ENCODE peak calls at places on chromosomes 6 and 20, in seven cellular contexts. E, V, G, H, K, O and W are unnamed samples.

GRCh38 chr6:166904101-166904746 is 52.1 kb downstream of the RNASET2 start:
- DNase-seq in E (no peak), V (no peak), G (no peak), H (no peak), K (peak; percentile 19), O (no peak), W (no peak)

GRCh38 chr6:169099411-169100202 is 154.0 kb downstream of the THBS2 start:
- DNase-seq in E (no peak), V (no peak), G (no peak), H (peak; percentile 29), K (peak; percentile 47), O (peak; percentile 25), W (no peak)

GRCh38 chr6:39347906-39348585 is 25.5 kb upstream of the KCNK16 start:
- DNase-seq in E (peak; percentile 61), V (peak; percentile 77), G (peak; percentile 79), H (peak; percentile 84), K (peak; percentile 72), O (peak; percentile 83), W (peak; percentile 79)

GRCh38 chr6:169841251-169841650 is 89.8 kb downstream of the ERMARD start:
- DNase-seq in E (no peak), V (no peak), G (no peak), H (no peak), K (no peak), O (no peak), W (no peak)

GRCh38 chr20:891121-892080 is 24.7 kb downstream of the ANGPT4 start:
- DNase-seq in E (peak; percentile 6), V (no peak), G (peak; percentile 86), H (peak; percentile 24), K (peak; percentile 23), O (no peak), W (no peak)

GRCh38 chr20:63082939-63083735 is 76.4 kb upstream of the BHLHE23 start:
- DNase-seq in E (no peak), V (no peak), G (peak; percentile 30), H (no peak), K (no peak), O (no peak), W (no peak)

GRCh38 chr20:45867811-45868176 is 10.4 kb downstream of the ZSWIM3 start:
- DNase-seq in E (no peak), V (no peak), G (no peak), H (no peak), K (peak; percentile 45), O (no peak), W (no peak)

GRCh38 chr6:29919506-29919905 is 22.8 kb upstream of the HLA-A start:
- DNase-seq in E (no peak), V (no peak), G (no peak), H (no peak), K (no peak), O (no peak), W (no peak)

GRCh38 chr6:127933137-127933536 is 32.3 kb upstream of the THEMIS start:
- DNase-seq in E (no peak), V (peak; percentile 42), G (no peak), H (no peak), K (no peak), O (no peak), W (no peak)

GRCh38 chr6:79421707-79422484 is 115.3 kb downstream of the LCA5 start:
- DNase-seq in E (no peak), V (no peak), G (no peak), H (peak; percentile 74), K (peak; percentile 96), O (peak; percentile 6), W (no peak)

GRCh38 chr20:49610701-49611538 is 43.0 kb upstream of the PTGIS start:
- DNase-seq in E (peak; percentile 30), V (peak; percentile 83), G (peak; percentile 87), H (peak; percentile 86), K (peak; percentile 60), O (peak; percentile 96), W (peak; percentile 94)

GRCh38 chr20:32482251-32483220 is 102.6 kb downstream of the NOL4L start:
- DNase-seq in E (peak; percentile 4), V (peak; percentile 41), G (peak; percentile 73), H (peak; percentile 78), K (peak; percentile 21), O (no peak), W (peak; percentile 76)

GRCh38 chr6:24931752-24932691 is 3.7 kb downstream of the RIPOR2 start:
- DNase-seq in E (no peak), V (peak; percentile 60), G (no peak), H (no peak), K (peak; percentile 56), O (no peak), W (no peak)

GRCh38 chr6:2296781-2297180 is 51.4 kb upstream of the GMDS start:
- DNase-seq in E (no peak), V (no peak), G (no peak), H (no peak), K (no peak), O (no peak), W (no peak)

GRCh38 chr20:24963672-24964517 is 14.8 kb downstream of the CST7 start:
- DNase-seq in E (no peak), V (no peak), G (no peak), H (no peak), K (no peak), O (no peak), W (no peak)

GRCh38 chr6:118843685-118844390 is 50.1 kb upstream of the ASF1A start:
- DNase-seq in E (no peak), V (peak; percentile 53), G (no peak), H (no peak), K (peak; percentile 20), O (no peak), W (no peak)

GRCh38 chr6:41626917-41627316 is 11.4 kb upstream of the MDFI start:
- DNase-seq in E (peak; percentile 29), V (no peak), G (no peak), H (no peak), K (peak; percentile 52), O (no peak), W (no peak)

GRCh38 chr20:59137532-59137931 is 26.1 kb upstream of the ZNF831 start:
- DNase-seq in E (no peak), V (no peak), G (peak; percentile 83), H (no peak), K (no peak), O (no peak), W (no peak)

GRCh38 chr20:43942661-43943285 is 28.1 kb downstream of the TOX2 start:
- DNase-seq in E (peak; percentile 32), V (peak; percentile 41), G (no peak), H (no peak), K (peak; percentile 82), O (peak; percentile 80), W (no peak)

GRCh38 chr20:37697314-37697713 is 3.5 kb downstream of the CTNNBL1 start:
- DNase-seq in E (no peak), V (no peak), G (no peak), H (no peak), K (no peak), O (no peak), W (no peak)

GRCh38 chr20:2390971-2391675 is 10.4 kb downstream of the TGM6 start:
- DNase-seq in E (no peak), V (no peak), G (no peak), H (no peak), K (no peak), O (no peak), W (no peak)

GRCh38 chr6:71452709-71453108 is 164.1 kb downstream of the OGFRL1 start:
- DNase-seq in E (no peak), V (no peak), G (no peak), H (no peak), K (no peak), O (no peak), W (no peak)

GRCh38 chr20:57566803-57567459 is 6.0 kb downstream of the PCK1 start:
- DNase-seq in E (no peak), V (no peak), G (no peak), H (no peak), K (no peak), O (no peak), W (no peak)

GRCh38 chr6:94953867-94954631 is 623.3 kb upstream of the MANEA start:
- DNase-seq in E (no peak), V (no peak), G (no peak), H (no peak), K (no peak), O (no peak), W (no peak)

GRCh38 chr20:16583444-16583843 is 10.2 kb upstream of the KIF16B start:
- DNase-seq in E (no peak), V (no peak), G (no peak), H (no peak), K (no peak), O (no peak), W (no peak)

GRCh38 chr6:7073810-7074525 is 33.8 kb upstream of the RREB1 start:
- DNase-seq in E (no peak), V (peak; percentile 88), G (peak; percentile 62), H (no peak), K (no peak), O (no peak), W (no peak)

GRCh38 chr6:124960757-124961467 is 1.3 kb upstream of the RNF217 start:
- DNase-seq in E (no peak), V (no peak), G (no peak), H (no peak), K (peak; percentile 36), O (no peak), W (no peak)

GRCh38 chr6:63527658-63528514 is 44.4 kb upstream of the LOC128125822 start:
- DNase-seq in E (no peak), V (no peak), G (no peak), H (peak; percentile 87), K (peak; percentile 94), O (peak; percentile 92), W (no peak)

GRCh38 chr6:30689985-30690384 is 799 bp downstream of the NRM start:
- DNase-seq in E (no peak), V (no peak), G (no peak), H (no peak), K (no peak), O (no peak), W (no peak)

GRCh38 chr6:165439928-165440554 is 130.6 kb upstream of the C6orf118 start:
- DNase-seq in E (no peak), V (no peak), G (no peak), H (peak; percentile 68), K (peak; percentile 89), O (peak; percentile 5), W (peak; percentile 5)

GRCh38 chr20:3541887-3542721 is 71.3 kb downstream of the ATRN start:
- DNase-seq in E (no peak), V (no peak), G (no peak), H (no peak), K (no peak), O (no peak), W (no peak)

GRCh38 chr6:129936329-129937165 is 75.4 kb upstream of the TMEM244 start:
- DNase-seq in E (peak; percentile 31), V (peak; percentile 59), G (peak; percentile 50), H (peak; percentile 71), K (peak; percentile 73), O (no peak), W (no peak)

GRCh38 chr20:15857131-15857784 is 716.0 kb downstream of the KIF16B start:
- DNase-seq in E (no peak), V (no peak), G (no peak), H (no peak), K (no peak), O (no peak), W (no peak)

GRCh38 chr6:1587546-1587945 is 22.2 kb upstream of the FOXC1 start:
- DNase-seq in E (no peak), V (no peak), G (no peak), H (no peak), K (no peak), O (no peak), W (no peak)

GRCh38 chr6:141426400-141426980 is 706.2 kb upstream of the GJE1 start:
- DNase-seq in E (no peak), V (no peak), G (no peak), H (no peak), K (no peak), O (no peak), W (no peak)

GRCh38 chr6:2140438-2141128 is 104.8 kb downstream of the GMDS start:
- DNase-seq in E (no peak), V (no peak), G (no peak), H (no peak), K (no peak), O (no peak), W (no peak)

GRCh38 chr20:53773792-53774371 is 180.2 kb upstream of the ZNF217 start:
- DNase-seq in E (no peak), V (no peak), G (no peak), H (peak; percentile 45), K (peak; percentile 93), O (peak; percentile 99), W (no peak)

GRCh38 chr20:59821788-59822187 is 111.6 kb downstream of the SYCP2 start:
- DNase-seq in E (no peak), V (no peak), G (no peak), H (no peak), K (no peak), O (no peak), W (no peak)